ENCODE peak calls at places on chromosome 5, in four cellular contexts. One of them, this sample, is unnamed.

GRCh38 chr5:55988979-55989612 is 5.7 kb downstream of the IL6ST start:
- DNase-seq in fibroblast of villous mesenchyme: no peak
- DNase-seq in mucosa of gallbladder: no peak
- DNase-seq in iris pigment epithelial cell: no peak
- DNase-seq in this sample: no peak

GRCh38 chr5:131595088-131596033 is 39.7 kb downstream of the RAPGEF6 start:
- DNase-seq in mucosa of gallbladder: no peak
- DNase-seq in fibroblast of villous mesenchyme: no peak
- DNase-seq in iris pigment epithelial cell: no peak
- DNase-seq in this sample: peak

GRCh38 chr5:91925249-91925648 is 542.1 kb upstream of the ARRDC3 start:
- DNase-seq in fibroblast of villous mesenchyme: no peak
- DNase-seq in iris pigment epithelial cell: no peak
- DNase-seq in mucosa of gallbladder: peak
- DNase-seq in this sample: no peak

GRCh38 chr5:132458651-132459030 is 31.9 kb downstream of the IRF1 start:
- DNase-seq in iris pigment epithelial cell: peak
- DNase-seq in fibroblast of villous mesenchyme: peak
- DNase-seq in mucosa of gallbladder: no peak
- DNase-seq in this sample: no peak

GRCh38 chr5:43396762-43397304 is 15.4 kb downstream of the CCL28 start:
- DNase-seq in fibroblast of villous mesenchyme: peak
- DNase-seq in mucosa of gallbladder: peak
- DNase-seq in iris pigment epithelial cell: peak
- DNase-seq in this sample: peak

GRCh38 chr5:36861820-36862219 is 14.7 kb upstream of the NIPBL start:
- DNase-seq in fibroblast of villous mesenchyme: no peak
- DNase-seq in mucosa of gallbladder: no peak
- DNase-seq in iris pigment epithelial cell: peak
- DNase-seq in this sample: no peak

GRCh38 chr5:149838881-149839739 is 105.5 kb downstream of the PDE6A start:
- DNase-seq in iris pigment epithelial cell: peak
- DNase-seq in mucosa of gallbladder: no peak
- DNase-seq in fibroblast of villous mesenchyme: peak
- DNase-seq in this sample: no peak

GRCh38 chr5:14671414-14671813 is 6.9 kb downstream of the OTULIN start:
- DNase-seq in iris pigment epithelial cell: peak
- DNase-seq in mucosa of gallbladder: no peak
- DNase-seq in fibroblast of villous mesenchyme: no peak
- DNase-seq in this sample: peak

GRCh38 chr5:73987915-73988314 is 361.9 kb downstream of the ARHGEF28 start:
- DNase-seq in mucosa of gallbladder: no peak
- DNase-seq in iris pigment epithelial cell: no peak
- DNase-seq in fibroblast of villous mesenchyme: no peak
- DNase-seq in this sample: no peak

GRCh38 chr5:105581988-105582690 is 2019.5 kb upstream of the NUDT12 start:
- DNase-seq in mucosa of gallbladder: no peak
- DNase-seq in fibroblast of villous mesenchyme: no peak
- DNase-seq in iris pigment epithelial cell: no peak
- DNase-seq in this sample: no peak

GRCh38 chr5:65902104-65902503 is 24.3 kb upstream of the ERBIN start:
- DNase-seq in fibroblast of villous mesenchyme: peak
- DNase-seq in mucosa of gallbladder: no peak
- DNase-seq in iris pigment epithelial cell: no peak
- DNase-seq in this sample: no peak

GRCh38 chr5:61245936-61246335 is 83.7 kb upstream of the SMIM15 start:
- DNase-seq in fibroblast of villous mesenchyme: no peak
- DNase-seq in iris pigment epithelial cell: peak
- DNase-seq in mucosa of gallbladder: no peak
- DNase-seq in this sample: no peak

GRCh38 chr5:1131191-1131621 is 19.3 kb upstream of the SLC12A7 start:
- DNase-seq in fibroblast of villous mesenchyme: no peak
- DNase-seq in iris pigment epithelial cell: no peak
- DNase-seq in mucosa of gallbladder: peak
- DNase-seq in this sample: no peak

GRCh38 chr5:18420711-18421110 is 786.5 kb downstream of the TAF11L14 start:
- DNase-seq in mucosa of gallbladder: no peak
- DNase-seq in fibroblast of villous mesenchyme: no peak
- DNase-seq in iris pigment epithelial cell: no peak
- DNase-seq in this sample: no peak

GRCh38 chr5:67051164-67051563 is 145.4 kb downstream of the CD180 start:
- DNase-seq in iris pigment epithelial cell: no peak
- DNase-seq in fibroblast of villous mesenchyme: no peak
- DNase-seq in mucosa of gallbladder: no peak
- DNase-seq in this sample: no peak

GRCh38 chr5:170572453-170572852 is 68.6 kb downstream of the KCNIP1 start:
- DNase-seq in fibroblast of villous mesenchyme: no peak
- DNase-seq in mucosa of gallbladder: no peak
- DNase-seq in iris pigment epithelial cell: peak
- DNase-seq in this sample: no peak

GRCh38 chr5:91957671-91958070 is 574.6 kb upstream of the ARRDC3 start:
- DNase-seq in fibroblast of villous mesenchyme: no peak
- DNase-seq in iris pigment epithelial cell: peak
- DNase-seq in mucosa of gallbladder: no peak
- DNase-seq in this sample: no peak

GRCh38 chr5:141617682-141618029 is 1.1 kb downstream of the DIAPH1 start:
- DNase-seq in fibroblast of villous mesenchyme: peak
- DNase-seq in mucosa of gallbladder: no peak
- DNase-seq in iris pigment epithelial cell: no peak
- DNase-seq in this sample: no peak

GRCh38 chr5:67476995-67477394 is 280.4 kb upstream of the CD180 start:
- DNase-seq in fibroblast of villous mesenchyme: no peak
- DNase-seq in iris pigment epithelial cell: no peak
- DNase-seq in mucosa of gallbladder: no peak
- DNase-seq in this sample: no peak

GRCh38 chr5:6715271-6715670 is 2.0 kb downstream of the TENT4A start:
- DNase-seq in iris pigment epithelial cell: no peak
- DNase-seq in mucosa of gallbladder: no peak
- DNase-seq in fibroblast of villous mesenchyme: no peak
- DNase-seq in this sample: no peak

GRCh38 chr5:39494099-39494498 is 69.3 kb upstream of the DAB2 start:
- DNase-seq in iris pigment epithelial cell: peak
- DNase-seq in mucosa of gallbladder: no peak
- DNase-seq in fibroblast of villous mesenchyme: no peak
- DNase-seq in this sample: no peak

GRCh38 chr5:179534431-179534830 is 15.9 kb upstream of the RUFY1 start:
- DNase-seq in fibroblast of villous mesenchyme: no peak
- DNase-seq in mucosa of gallbladder: no peak
- DNase-seq in iris pigment epithelial cell: no peak
- DNase-seq in this sample: no peak

GRCh38 chr5:2751592-2752021 is at the start of gene IRX2:
- DNase-seq in fibroblast of villous mesenchyme: peak
- DNase-seq in iris pigment epithelial cell: peak
- DNase-seq in mucosa of gallbladder: peak
- DNase-seq in this sample: no peak

GRCh38 chr5:50853151-50853550 is 186.7 kb downstream of the PARP8 start:
- DNase-seq in fibroblast of villous mesenchyme: no peak
- DNase-seq in mucosa of gallbladder: peak
- DNase-seq in iris pigment epithelial cell: no peak
- DNase-seq in this sample: no peak

GRCh38 chr5:128213340-128213739 is 129.8 kb downstream of the SLC12A2 start:
- DNase-seq in iris pigment epithelial cell: peak
- DNase-seq in mucosa of gallbladder: peak
- DNase-seq in fibroblast of villous mesenchyme: peak
- DNase-seq in this sample: peak

GRCh38 chr5:173675287-173675996 is 59.0 kb upstream of the BOD1 start:
- DNase-seq in iris pigment epithelial cell: no peak
- DNase-seq in fibroblast of villous mesenchyme: no peak
- DNase-seq in mucosa of gallbladder: peak
- DNase-seq in this sample: no peak

GRCh38 chr5:118863345-118863744 is 125.0 kb downstream of the DTWD2 start:
- DNase-seq in mucosa of gallbladder: no peak
- DNase-seq in iris pigment epithelial cell: peak
- DNase-seq in fibroblast of villous mesenchyme: no peak
- DNase-seq in this sample: no peak

GRCh38 chr5:141172381-141173204 is at the start of gene PCDHB7:
- DNase-seq in iris pigment epithelial cell: peak
- DNase-seq in mucosa of gallbladder: no peak
- DNase-seq in fibroblast of villous mesenchyme: peak
- DNase-seq in this sample: no peak

GRCh38 chr5:120794121-120794520 is 330.0 kb downstream of the PRR16 start:
- DNase-seq in iris pigment epithelial cell: peak
- DNase-seq in mucosa of gallbladder: no peak
- DNase-seq in fibroblast of villous mesenchyme: peak
- DNase-seq in this sample: no peak

GRCh38 chr5:168417731-168418429 is 68.4 kb upstream of the RARS1 start:
- DNase-seq in mucosa of gallbladder: no peak
- DNase-seq in fibroblast of villous mesenchyme: no peak
- DNase-seq in iris pigment epithelial cell: peak
- DNase-seq in this sample: no peak

This sample was measured in CD4-positive, alpha-beta memory T cell.